ENCODE peak calls at places on chromosome 11, in nine cellular contexts. X is effector memory CD4-positive, alpha-beta T cell; J is ascending aorta; B is H1; K is hepatocyte; U is upper lobe of right lung; L is CD8-positive, alpha-beta memory T cell; T is IMR-90; Y is iPS DF 6.9. S is an unnamed sample.

GRCh38 chr11:85685820-85686459 is at the start of gene CCDC89:
- DNase-seq in X (no peak), J (peak; percentile 33), B (no peak), K (peak; percentile 45), U (peak; percentile 69), L (no peak), T (peak; percentile 99), Y (no peak), S (no peak)

GRCh38 chr11:114683007-114683406 is 4.7 kb downstream of the NXPE2 start:
- DNase-seq in X (no peak), J (no peak), B (no peak), K (no peak), U (no peak), L (no peak), T (no peak), Y (no peak), S (no peak)

GRCh38 chr11:122075016-122075415 is 41.0 kb downstream of the BLID start:
- DNase-seq in X (no peak), J (no peak), B (no peak), K (no peak), U (no peak), L (no peak), T (no peak), Y (no peak), S (no peak)

GRCh38 chr11:62458212-62459002 is 39.6 kb downstream of the SCGB1A1 start:
- DNase-seq in X (no peak), J (no peak), B (no peak), K (no peak), U (no peak), L (no peak), T (peak; percentile 27), Y (no peak), S (no peak)

GRCh38 chr11:113694390-113694789 is 11.7 kb downstream of the TMPRSS5 start:
- DNase-seq in X (no peak), J (no peak), B (no peak), K (no peak), U (no peak), L (no peak), T (no peak), Y (no peak), S (no peak)

GRCh38 chr11:45362636-45363035 is 76.5 kb upstream of the SYT13 start:
- DNase-seq in X (no peak), J (no peak), B (no peak), K (no peak), U (no peak), L (no peak), T (no peak), Y (no peak), S (no peak)

GRCh38 chr11:69721745-69722144 is 17.9 kb upstream of the FGF19 start:
- DNase-seq in X (no peak), J (no peak), B (no peak), K (no peak), U (no peak), L (no peak), T (no peak), Y (no peak), S (no peak)

GRCh38 chr11:75035911-75036536 is 47.3 kb downstream of the NEU3 start:
- DNase-seq in X (no peak), J (no peak), B (no peak), K (no peak), U (no peak), L (no peak), T (no peak), Y (no peak), S (no peak)

GRCh38 chr11:61969838-61970452 is 2.5 kb upstream of the FTH1 start:
- DNase-seq in X (no peak), J (no peak), B (no peak), K (no peak), U (no peak), L (no peak), T (peak; percentile 87), Y (no peak), S (no peak)

GRCh38 chr11:122234257-122234656 is 118.2 kb upstream of the BLID start:
- DNase-seq in X (no peak), J (no peak), B (no peak), K (no peak), U (no peak), L (no peak), T (no peak), Y (no peak), S (no peak)

GRCh38 chr11:1906146-1906545 is 13.4 kb upstream of the TNNT3 start:
- DNase-seq in X (no peak), J (no peak), B (no peak), K (no peak), U (no peak), L (no peak), T (no peak), Y (no peak), S (no peak)

GRCh38 chr11:46639197-46639839 is 22.0 kb downstream of the ATG13 start:
- DNase-seq in X (no peak), J (no peak), B (no peak), K (no peak), U (no peak), L (no peak), T (no peak), Y (no peak), S (no peak)

GRCh38 chr11:29124436-29124835 is 892.4 kb downstream of the KCNA4 start:
- DNase-seq in X (no peak), J (no peak), B (no peak), K (no peak), U (no peak), L (no peak), T (no peak), Y (no peak), S (no peak)

GRCh38 chr11:76765863-76766350 is 17.2 kb upstream of the TSKU start:
- DNase-seq in X (no peak), J (no peak), B (no peak), K (no peak), U (no peak), L (peak; percentile 5), T (peak; percentile 35), Y (no peak), S (no peak)

GRCh38 chr11:134367781-134368180 is 36.0 kb downstream of the GLB1L2 start:
- DNase-seq in X (no peak), J (no peak), B (no peak), K (no peak), U (peak; percentile 52), L (peak; percentile 43), T (no peak), Y (no peak), S (no peak)

GRCh38 chr11:75384438-75385080 is 14.8 kb upstream of the RPS3 start:
- DNase-seq in X (peak; percentile 48), J (no peak), B (peak; percentile 51), K (peak; percentile 90), U (peak; percentile 91), L (peak; percentile 80), T (peak; percentile 47), Y (peak; percentile 80), S (peak; percentile 72)

DNA sequence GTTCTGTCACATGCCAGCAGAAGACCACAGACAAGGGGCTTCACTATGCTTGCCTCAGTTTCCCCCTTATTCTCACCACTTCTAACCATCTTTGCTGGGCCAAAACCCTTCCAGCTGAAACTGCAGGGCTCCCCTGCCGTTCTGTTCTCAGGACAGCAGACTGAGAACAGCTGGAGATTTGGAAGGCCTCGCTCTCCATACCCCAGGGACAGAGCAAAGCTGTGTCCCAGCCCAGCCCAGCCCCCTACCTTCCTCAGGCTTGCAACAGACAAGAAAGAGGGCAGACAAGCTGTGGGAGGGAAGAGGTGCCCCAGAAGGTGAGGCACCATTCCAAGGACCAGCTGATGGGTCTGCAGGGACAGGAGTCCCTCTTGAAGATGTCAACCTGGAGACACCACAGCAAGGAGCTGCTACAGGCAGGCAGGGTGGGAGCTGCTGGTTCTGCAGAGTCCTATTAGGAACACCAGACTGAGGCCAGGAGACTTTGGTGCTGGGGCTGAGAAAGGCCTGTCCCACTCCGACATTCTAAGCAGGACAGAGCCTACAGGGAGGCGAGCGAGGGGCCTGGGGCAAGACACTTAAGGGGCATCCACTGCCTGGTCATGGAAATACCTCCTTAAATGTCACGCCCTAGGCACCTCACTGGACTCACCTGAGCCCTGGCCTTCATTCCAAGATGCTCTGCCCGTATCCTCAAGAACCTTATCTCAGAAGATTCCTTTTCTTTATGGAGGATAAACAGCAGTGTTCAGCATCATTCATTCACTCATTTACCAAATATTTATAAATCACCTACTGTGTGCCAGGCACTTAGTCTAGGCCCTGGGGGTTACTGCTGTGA is 6.9 kb downstream of the SCN2B start:
- DNase-seq in X (no peak), J (no peak), B (no peak), K (no peak), U (no peak), L (no peak), T (no peak), Y (no peak), S (no peak)
- H3K4me3 ChIP-seq in X (no peak overlapping the region), J (no peak overlapping the region), B (no peak overlapping the region), K (no peak overlapping the region), U (no peak overlapping the region), L (no peak overlapping the region), T (no peak overlapping the region), Y (no peak overlapping the region), S (no peak overlapping the region)

GRCh38 chr11:105611414-105611813 is 1.5 kb downstream of the GRIA4 start:
- DNase-seq in X (no peak), J (no peak), B (no peak), K (no peak), U (no peak), L (no peak), T (no peak), Y (no peak), S (no peak)
- H3K4me3 ChIP-seq in X (no peak overlapping the region), J (peak overlapping the region; percentile 27), B (peak overlapping the region; percentile 77), K (no peak overlapping the region), U (no peak overlapping the region), L (no peak overlapping the region), T (peak overlapping the region; percentile 53), Y (peak overlapping the region; percentile 63), S (no peak overlapping the region)

DNA sequence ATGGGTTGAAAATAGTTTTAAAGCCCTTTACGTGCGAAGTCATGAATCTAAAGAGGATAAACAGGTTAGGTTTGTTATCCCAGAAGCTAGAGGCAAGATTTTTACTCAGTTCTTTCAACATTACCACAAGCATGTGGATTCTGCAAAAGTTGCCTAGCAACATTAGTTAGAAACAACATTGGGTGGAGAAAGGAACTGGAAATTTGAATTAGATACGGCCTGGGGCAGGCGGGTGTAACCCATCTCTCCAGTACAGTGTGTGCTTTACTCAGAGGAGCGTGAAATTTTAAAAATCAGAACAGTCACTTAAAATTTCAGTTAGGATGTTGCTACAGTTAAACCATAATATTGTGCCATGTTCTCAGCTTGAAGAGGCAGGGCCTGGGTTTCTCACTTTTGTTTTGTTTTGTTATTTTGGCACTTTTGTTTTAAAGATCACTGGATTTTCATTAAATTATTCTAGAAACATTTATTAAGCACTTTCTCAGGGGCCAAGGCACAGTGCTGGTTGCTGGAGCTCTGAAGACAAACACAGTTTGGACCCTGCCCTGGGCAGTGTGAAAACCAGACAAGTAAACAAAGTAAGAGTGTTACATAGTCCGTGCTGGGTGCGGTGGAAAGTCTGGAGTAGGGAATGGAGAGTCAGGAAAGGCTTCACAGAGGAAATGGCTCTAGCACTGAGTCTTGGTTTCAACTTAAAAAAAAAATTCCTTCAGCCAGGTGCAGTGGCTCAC is 4.4 kb upstream of the WEE1 start:
- DNase-seq in X (no peak), J (no peak), B (no peak), K (peak; percentile 90), U (no peak), L (no peak), T (peak; percentile 89), Y (no peak), S (no peak)
- H3K4me3 ChIP-seq in X (no peak overlapping the region), J (no peak overlapping the region), B (peak overlapping the region; percentile 2), K (no peak overlapping the region), U (no peak overlapping the region), L (no peak overlapping the region), T (no peak overlapping the region), Y (no peak overlapping the region), S (no peak overlapping the region)

DNA sequence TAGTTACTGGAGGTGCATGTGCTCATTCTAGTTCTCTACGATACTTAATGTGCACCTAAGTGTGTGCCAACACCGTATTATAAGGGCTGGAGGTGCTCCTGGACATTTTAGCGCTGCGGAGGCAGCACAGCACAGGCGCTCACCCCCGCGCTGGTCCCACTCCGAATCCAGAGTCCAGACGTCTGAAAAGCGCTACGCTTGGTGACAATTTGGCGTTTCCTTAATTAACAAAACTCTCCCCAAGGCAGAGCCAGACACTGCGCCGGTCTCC is 1.3 kb downstream of the WT1 start:
- DNase-seq in X (no peak), J (no peak), B (no peak), K (no peak), U (no peak), L (no peak), T (no peak), Y (no peak), S (no peak)
- H3K4me3 ChIP-seq in X (no peak overlapping the region), J (peak overlapping the region; percentile 14), B (peak overlapping the region; percentile 54), K (no peak overlapping the region), U (peak overlapping the region; percentile 21), L (no peak overlapping the region), T (no peak overlapping the region), Y (no peak overlapping the region), S (no peak overlapping the region)